ENCODE peak calls at places on chromosomes 13 and 19, in ten cellular contexts. One of them, this sample, is unnamed.
A peak's percentile ranks its signal among the peaks of the same experiment; 100 is the strongest.

GRCh38 chr13:102678339-102679122 is 16.3 kb downstream of the METTL21C start:
- DNase-seq in effector memory CD4-positive, alpha-beta T cell: no peak
- DNase-seq in stimulated activated CD4-positive, alpha-beta T cell treated with anti-CD3 and anti-CD28 coated beads, Interleukin-2, amount 100 ng/mL, for 48 hours: no peak
- DNase-seq in WERI-Rb-1: no peak
- DNase-seq in COLO829: no peak
- DNase-seq in NCI-H2029: no peak
- DNase-seq in activated CD4-positive, alpha-beta memory T cell treated with anti-CD3 and anti-CD28 coated beads, Interleukin-2, amount 10 ng/mL, durations not matched to agents 7 days and 5 days: no peak
- DNase-seq in suprapubic skin: no peak
- DNase-seq in MM.1S: no peak
- DNase-seq in activated B cell treated with CpG ODN at 0.5 μM for 24 hours: no peak
- DNase-seq in this sample: no peak

GRCh38 chr13:24865158-24865557 is 101.2 kb downstream of the RNF17 start:
- DNase-seq in effector memory CD4-positive, alpha-beta T cell: no peak
- DNase-seq in stimulated activated CD4-positive, alpha-beta T cell treated with anti-CD3 and anti-CD28 coated beads, Interleukin-2, amount 100 ng/mL, for 48 hours: no peak
- DNase-seq in WERI-Rb-1: no peak
- DNase-seq in COLO829: no peak
- DNase-seq in NCI-H2029: no peak
- DNase-seq in activated CD4-positive, alpha-beta memory T cell treated with anti-CD3 and anti-CD28 coated beads, Interleukin-2, amount 10 ng/mL, durations not matched to agents 7 days and 5 days: no peak
- DNase-seq in suprapubic skin: no peak
- DNase-seq in MM.1S: no peak
- DNase-seq in activated B cell treated with CpG ODN at 0.5 μM for 24 hours: no peak
- DNase-seq in this sample: no peak

GRCh38 chr19:10562609-10563008 is 3.2 kb downstream of the KRI1 start:
- DNase-seq in effector memory CD4-positive, alpha-beta T cell: no peak
- DNase-seq in stimulated activated CD4-positive, alpha-beta T cell treated with anti-CD3 and anti-CD28 coated beads, Interleukin-2, amount 100 ng/mL, for 48 hours: no peak
- DNase-seq in WERI-Rb-1: no peak
- DNase-seq in COLO829: no peak
- DNase-seq in NCI-H2029: no peak
- DNase-seq in activated CD4-positive, alpha-beta memory T cell treated with anti-CD3 and anti-CD28 coated beads, Interleukin-2, amount 10 ng/mL, durations not matched to agents 7 days and 5 days: no peak
- DNase-seq in suprapubic skin: no peak
- DNase-seq in MM.1S: no peak
- DNase-seq in activated B cell treated with CpG ODN at 0.5 μM for 24 hours: no peak
- DNase-seq in this sample: no peak

GRCh38 chr13:51832471-51833152 is 12.4 kb downstream of the TMEM272 start:
- DNase-seq in effector memory CD4-positive, alpha-beta T cell: peak; percentile 35
- DNase-seq in stimulated activated CD4-positive, alpha-beta T cell treated with anti-CD3 and anti-CD28 coated beads, Interleukin-2, amount 100 ng/mL, for 48 hours: no peak
- DNase-seq in WERI-Rb-1: no peak
- DNase-seq in COLO829: peak; percentile 45
- DNase-seq in NCI-H2029: no peak
- DNase-seq in activated CD4-positive, alpha-beta memory T cell treated with anti-CD3 and anti-CD28 coated beads, Interleukin-2, amount 10 ng/mL, durations not matched to agents 7 days and 5 days: peak; percentile 57
- DNase-seq in suprapubic skin: no peak
- DNase-seq in MM.1S: no peak
- DNase-seq in activated B cell treated with CpG ODN at 0.5 μM for 24 hours: no peak
- DNase-seq in this sample: no peak

GRCh38 chr13:51933466-51934058 is 71.8 kb downstream of the CCDC70 start:
- DNase-seq in effector memory CD4-positive, alpha-beta T cell: no peak
- DNase-seq in stimulated activated CD4-positive, alpha-beta T cell treated with anti-CD3 and anti-CD28 coated beads, Interleukin-2, amount 100 ng/mL, for 48 hours: no peak
- DNase-seq in WERI-Rb-1: no peak
- DNase-seq in COLO829: no peak
- DNase-seq in NCI-H2029: no peak
- DNase-seq in activated CD4-positive, alpha-beta memory T cell treated with anti-CD3 and anti-CD28 coated beads, Interleukin-2, amount 10 ng/mL, durations not matched to agents 7 days and 5 days: no peak
- DNase-seq in suprapubic skin: no peak
- DNase-seq in MM.1S: no peak
- DNase-seq in activated B cell treated with CpG ODN at 0.5 μM for 24 hours: no peak
- DNase-seq in this sample: no peak

GRCh38 chr19:39444598-39445257 is 654 bp upstream of the SUPT5H start:
- DNase-seq in effector memory CD4-positive, alpha-beta T cell: no peak
- DNase-seq in stimulated activated CD4-positive, alpha-beta T cell treated with anti-CD3 and anti-CD28 coated beads, Interleukin-2, amount 100 ng/mL, for 48 hours: no peak
- DNase-seq in WERI-Rb-1: no peak
- DNase-seq in COLO829: no peak
- DNase-seq in NCI-H2029: no peak
- DNase-seq in activated CD4-positive, alpha-beta memory T cell treated with anti-CD3 and anti-CD28 coated beads, Interleukin-2, amount 10 ng/mL, durations not matched to agents 7 days and 5 days: no peak
- DNase-seq in suprapubic skin: no peak
- DNase-seq in MM.1S: peak; percentile 33
- DNase-seq in activated B cell treated with CpG ODN at 0.5 μM for 24 hours: no peak
- DNase-seq in this sample: peak; percentile 31

GRCh38 chr13:52961196-52961845 is 67.3 kb upstream of the OLFM4 start:
- DNase-seq in effector memory CD4-positive, alpha-beta T cell: no peak
- DNase-seq in stimulated activated CD4-positive, alpha-beta T cell treated with anti-CD3 and anti-CD28 coated beads, Interleukin-2, amount 100 ng/mL, for 48 hours: no peak
- DNase-seq in WERI-Rb-1: no peak
- DNase-seq in COLO829: no peak
- DNase-seq in NCI-H2029: no peak
- DNase-seq in activated CD4-positive, alpha-beta memory T cell treated with anti-CD3 and anti-CD28 coated beads, Interleukin-2, amount 10 ng/mL, durations not matched to agents 7 days and 5 days: no peak
- DNase-seq in suprapubic skin: no peak
- DNase-seq in MM.1S: no peak
- DNase-seq in activated B cell treated with CpG ODN at 0.5 μM for 24 hours: no peak
- DNase-seq in this sample: no peak

GRCh38 chr19:39160889-39161672 is 35.5 kb downstream of the PAK4 start:
- DNase-seq in effector memory CD4-positive, alpha-beta T cell: no peak
- DNase-seq in stimulated activated CD4-positive, alpha-beta T cell treated with anti-CD3 and anti-CD28 coated beads, Interleukin-2, amount 100 ng/mL, for 48 hours: no peak
- DNase-seq in WERI-Rb-1: no peak
- DNase-seq in COLO829: no peak
- DNase-seq in NCI-H2029: no peak
- DNase-seq in activated CD4-positive, alpha-beta memory T cell treated with anti-CD3 and anti-CD28 coated beads, Interleukin-2, amount 10 ng/mL, durations not matched to agents 7 days and 5 days: no peak
- DNase-seq in suprapubic skin: no peak
- DNase-seq in MM.1S: no peak
- DNase-seq in activated B cell treated with CpG ODN at 0.5 μM for 24 hours: no peak
- DNase-seq in this sample: no peak

GRCh38 chr19:46756544-46756888 is 10.3 kb upstream of the STRN4 start:
- DNase-seq in effector memory CD4-positive, alpha-beta T cell: no peak
- DNase-seq in stimulated activated CD4-positive, alpha-beta T cell treated with anti-CD3 and anti-CD28 coated beads, Interleukin-2, amount 100 ng/mL, for 48 hours: no peak
- DNase-seq in WERI-Rb-1: no peak
- DNase-seq in COLO829: no peak
- DNase-seq in NCI-H2029: no peak
- DNase-seq in activated CD4-positive, alpha-beta memory T cell treated with anti-CD3 and anti-CD28 coated beads, Interleukin-2, amount 10 ng/mL, durations not matched to agents 7 days and 5 days: no peak
- DNase-seq in suprapubic skin: no peak
- DNase-seq in MM.1S: no peak
- DNase-seq in activated B cell treated with CpG ODN at 0.5 μM for 24 hours: no peak
- DNase-seq in this sample: no peak

GRCh38 chr19:48123907-48124675 is 13.5 kb upstream of the PLA2G4C start:
- DNase-seq in effector memory CD4-positive, alpha-beta T cell: no peak
- DNase-seq in stimulated activated CD4-positive, alpha-beta T cell treated with anti-CD3 and anti-CD28 coated beads, Interleukin-2, amount 100 ng/mL, for 48 hours: peak; percentile 35
- DNase-seq in WERI-Rb-1: no peak
- DNase-seq in COLO829: peak; percentile 84
- DNase-seq in NCI-H2029: no peak
- DNase-seq in activated CD4-positive, alpha-beta memory T cell treated with anti-CD3 and anti-CD28 coated beads, Interleukin-2, amount 10 ng/mL, durations not matched to agents 7 days and 5 days: peak; percentile 25
- DNase-seq in suprapubic skin: no peak
- DNase-seq in MM.1S: no peak
- DNase-seq in activated B cell treated with CpG ODN at 0.5 μM for 24 hours: no peak
- DNase-seq in this sample: no peak

GRCh38 chr13:35210234-35210633 is 266.3 kb downstream of the MAB21L1 start:
- DNase-seq in effector memory CD4-positive, alpha-beta T cell: no peak
- DNase-seq in stimulated activated CD4-positive, alpha-beta T cell treated with anti-CD3 and anti-CD28 coated beads, Interleukin-2, amount 100 ng/mL, for 48 hours: no peak
- DNase-seq in WERI-Rb-1: no peak
- DNase-seq in COLO829: peak; percentile 1
- DNase-seq in NCI-H2029: no peak
- DNase-seq in activated CD4-positive, alpha-beta memory T cell treated with anti-CD3 and anti-CD28 coated beads, Interleukin-2, amount 10 ng/mL, durations not matched to agents 7 days and 5 days: no peak
- DNase-seq in suprapubic skin: no peak
- DNase-seq in MM.1S: no peak
- DNase-seq in activated B cell treated with CpG ODN at 0.5 μM for 24 hours: no peak
- DNase-seq in this sample: no peak

GRCh38 chr19:12064266-12065099 is at the start of gene ZNF844:
- DNase-seq in effector memory CD4-positive, alpha-beta T cell: peak; percentile 54
- DNase-seq in stimulated activated CD4-positive, alpha-beta T cell treated with anti-CD3 and anti-CD28 coated beads, Interleukin-2, amount 100 ng/mL, for 48 hours: peak; percentile 70
- DNase-seq in WERI-Rb-1: peak; percentile 96
- DNase-seq in COLO829: peak; percentile 46
- DNase-seq in NCI-H2029: peak; percentile 83
- DNase-seq in activated CD4-positive, alpha-beta memory T cell treated with anti-CD3 and anti-CD28 coated beads, Interleukin-2, amount 10 ng/mL, durations not matched to agents 7 days and 5 days: peak; percentile 59
- DNase-seq in suprapubic skin: peak; percentile 97
- DNase-seq in MM.1S: no peak
- DNase-seq in activated B cell treated with CpG ODN at 0.5 μM for 24 hours: peak; percentile 81
- DNase-seq in this sample: peak; percentile 98

GRCh38 chr13:27997904-27998522 is 9.5 kb upstream of the URAD start:
- DNase-seq in effector memory CD4-positive, alpha-beta T cell: no peak
- DNase-seq in stimulated activated CD4-positive, alpha-beta T cell treated with anti-CD3 and anti-CD28 coated beads, Interleukin-2, amount 100 ng/mL, for 48 hours: no peak
- DNase-seq in WERI-Rb-1: peak; percentile 72
- DNase-seq in COLO829: no peak
- DNase-seq in NCI-H2029: no peak
- DNase-seq in activated CD4-positive, alpha-beta memory T cell treated with anti-CD3 and anti-CD28 coated beads, Interleukin-2, amount 10 ng/mL, durations not matched to agents 7 days and 5 days: peak; percentile 35
- DNase-seq in suprapubic skin: no peak
- DNase-seq in MM.1S: peak; percentile 67
- DNase-seq in activated B cell treated with CpG ODN at 0.5 μM for 24 hours: no peak
- DNase-seq in this sample: no peak

GRCh38 chr13:109287553-109287952 is 498.8 kb downstream of the IRS2 start:
- DNase-seq in effector memory CD4-positive, alpha-beta T cell: no peak
- DNase-seq in stimulated activated CD4-positive, alpha-beta T cell treated with anti-CD3 and anti-CD28 coated beads, Interleukin-2, amount 100 ng/mL, for 48 hours: no peak
- DNase-seq in WERI-Rb-1: no peak
- DNase-seq in COLO829: no peak
- DNase-seq in NCI-H2029: no peak
- DNase-seq in activated CD4-positive, alpha-beta memory T cell treated with anti-CD3 and anti-CD28 coated beads, Interleukin-2, amount 10 ng/mL, durations not matched to agents 7 days and 5 days: no peak
- DNase-seq in suprapubic skin: no peak
- DNase-seq in MM.1S: no peak
- DNase-seq in activated B cell treated with CpG ODN at 0.5 μM for 24 hours: no peak
- DNase-seq in this sample: no peak

GRCh38 chr19:13190781-13191540 is 40.8 kb downstream of the IER2 start:
- DNase-seq in effector memory CD4-positive, alpha-beta T cell: no peak
- DNase-seq in stimulated activated CD4-positive, alpha-beta T cell treated with anti-CD3 and anti-CD28 coated beads, Interleukin-2, amount 100 ng/mL, for 48 hours: no peak
- DNase-seq in WERI-Rb-1: no peak
- DNase-seq in COLO829: no peak
- DNase-seq in NCI-H2029: no peak
- DNase-seq in activated CD4-positive, alpha-beta memory T cell treated with anti-CD3 and anti-CD28 coated beads, Interleukin-2, amount 10 ng/mL, durations not matched to agents 7 days and 5 days: peak; percentile 37
- DNase-seq in suprapubic skin: no peak
- DNase-seq in MM.1S: no peak
- DNase-seq in activated B cell treated with CpG ODN at 0.5 μM for 24 hours: no peak
- DNase-seq in this sample: peak; percentile 78

GRCh38 chr13:81658598-81659370 is 1317.9 kb upstream of the SPRY2 start:
- DNase-seq in effector memory CD4-positive, alpha-beta T cell: no peak
- DNase-seq in stimulated activated CD4-positive, alpha-beta T cell treated with anti-CD3 and anti-CD28 coated beads, Interleukin-2, amount 100 ng/mL, for 48 hours: no peak
- DNase-seq in WERI-Rb-1: no peak
- DNase-seq in COLO829: no peak
- DNase-seq in NCI-H2029: no peak
- DNase-seq in activated CD4-positive, alpha-beta memory T cell treated with anti-CD3 and anti-CD28 coated beads, Interleukin-2, amount 10 ng/mL, durations not matched to agents 7 days and 5 days: no peak
- DNase-seq in suprapubic skin: no peak
- DNase-seq in MM.1S: peak; percentile 21
- DNase-seq in activated B cell treated with CpG ODN at 0.5 μM for 24 hours: no peak
- DNase-seq in this sample: no peak

GRCh38 chr13:23202383-23202782 is 21.6 kb downstream of the SGCG start:
- DNase-seq in effector memory CD4-positive, alpha-beta T cell: no peak
- DNase-seq in stimulated activated CD4-positive, alpha-beta T cell treated with anti-CD3 and anti-CD28 coated beads, Interleukin-2, amount 100 ng/mL, for 48 hours: no peak
- DNase-seq in WERI-Rb-1: no peak
- DNase-seq in COLO829: peak; percentile 30
- DNase-seq in NCI-H2029: no peak
- DNase-seq in activated CD4-positive, alpha-beta memory T cell treated with anti-CD3 and anti-CD28 coated beads, Interleukin-2, amount 10 ng/mL, durations not matched to agents 7 days and 5 days: no peak
- DNase-seq in suprapubic skin: no peak
- DNase-seq in MM.1S: no peak
- DNase-seq in activated B cell treated with CpG ODN at 0.5 μM for 24 hours: no peak
- DNase-seq in this sample: no peak

GRCh38 chr19:4057913-4058695 is 8.6 kb downstream of the ZBTB7A start:
- DNase-seq in effector memory CD4-positive, alpha-beta T cell: no peak
- DNase-seq in stimulated activated CD4-positive, alpha-beta T cell treated with anti-CD3 and anti-CD28 coated beads, Interleukin-2, amount 100 ng/mL, for 48 hours: no peak
- DNase-seq in WERI-Rb-1: peak; percentile 78
- DNase-seq in COLO829: no peak
- DNase-seq in NCI-H2029: no peak
- DNase-seq in activated CD4-positive, alpha-beta memory T cell treated with anti-CD3 and anti-CD28 coated beads, Interleukin-2, amount 10 ng/mL, durations not matched to agents 7 days and 5 days: no peak
- DNase-seq in suprapubic skin: peak; percentile 96
- DNase-seq in MM.1S: no peak
- DNase-seq in activated B cell treated with CpG ODN at 0.5 μM for 24 hours: no peak
- DNase-seq in this sample: peak; percentile 90

GRCh38 chr13:42000836-42001235 is 39.9 kb upstream of the VWA8 start:
- DNase-seq in effector memory CD4-positive, alpha-beta T cell: no peak
- DNase-seq in stimulated activated CD4-positive, alpha-beta T cell treated with anti-CD3 and anti-CD28 coated beads, Interleukin-2, amount 100 ng/mL, for 48 hours: no peak
- DNase-seq in WERI-Rb-1: no peak
- DNase-seq in COLO829: no peak
- DNase-seq in NCI-H2029: no peak
- DNase-seq in activated CD4-positive, alpha-beta memory T cell treated with anti-CD3 and anti-CD28 coated beads, Interleukin-2, amount 10 ng/mL, durations not matched to agents 7 days and 5 days: no peak
- DNase-seq in suprapubic skin: no peak
- DNase-seq in MM.1S: no peak
- DNase-seq in activated B cell treated with CpG ODN at 0.5 μM for 24 hours: no peak
- DNase-seq in this sample: no peak

GRCh38 chr13:45178349-45179142 is 22.3 kb downstream of the KCTD4 start:
- DNase-seq in effector memory CD4-positive, alpha-beta T cell: no peak
- DNase-seq in stimulated activated CD4-positive, alpha-beta T cell treated with anti-CD3 and anti-CD28 coated beads, Interleukin-2, amount 100 ng/mL, for 48 hours: no peak
- DNase-seq in WERI-Rb-1: no peak
- DNase-seq in COLO829: no peak
- DNase-seq in NCI-H2029: no peak
- DNase-seq in activated CD4-positive, alpha-beta memory T cell treated with anti-CD3 and anti-CD28 coated beads, Interleukin-2, amount 10 ng/mL, durations not matched to agents 7 days and 5 days: no peak
- DNase-seq in suprapubic skin: no peak
- DNase-seq in MM.1S: no peak
- DNase-seq in activated B cell treated with CpG ODN at 0.5 μM for 24 hours: no peak
- DNase-seq in this sample: no peak

GRCh38 chr13:79915386-79915785 is 425.5 kb downstream of the SPRY2 start:
- DNase-seq in effector memory CD4-positive, alpha-beta T cell: no peak
- DNase-seq in stimulated activated CD4-positive, alpha-beta T cell treated with anti-CD3 and anti-CD28 coated beads, Interleukin-2, amount 100 ng/mL, for 48 hours: no peak
- DNase-seq in WERI-Rb-1: peak; percentile 35
- DNase-seq in COLO829: no peak
- DNase-seq in NCI-H2029: no peak
- DNase-seq in activated CD4-positive, alpha-beta memory T cell treated with anti-CD3 and anti-CD28 coated beads, Interleukin-2, amount 10 ng/mL, durations not matched to agents 7 days and 5 days: no peak
- DNase-seq in suprapubic skin: no peak
- DNase-seq in MM.1S: no peak
- DNase-seq in activated B cell treated with CpG ODN at 0.5 μM for 24 hours: no peak
- DNase-seq in this sample: no peak

GRCh38 chr13:27775943-27776342 is 16.3 kb upstream of the GSX1 start:
- DNase-seq in effector memory CD4-positive, alpha-beta T cell: no peak
- DNase-seq in stimulated activated CD4-positive, alpha-beta T cell treated with anti-CD3 and anti-CD28 coated beads, Interleukin-2, amount 100 ng/mL, for 48 hours: no peak
- DNase-seq in WERI-Rb-1: no peak
- DNase-seq in COLO829: no peak
- DNase-seq in NCI-H2029: no peak
- DNase-seq in activated CD4-positive, alpha-beta memory T cell treated with anti-CD3 and anti-CD28 coated beads, Interleukin-2, amount 10 ng/mL, durations not matched to agents 7 days and 5 days: no peak
- DNase-seq in suprapubic skin: no peak
- DNase-seq in MM.1S: no peak
- DNase-seq in activated B cell treated with CpG ODN at 0.5 μM for 24 hours: no peak
- DNase-seq in this sample: no peak

GRCh38 chr13:75469087-75469486 is 12.9 kb downstream of the TBC1D4 start:
- DNase-seq in effector memory CD4-positive, alpha-beta T cell: no peak
- DNase-seq in stimulated activated CD4-positive, alpha-beta T cell treated with anti-CD3 and anti-CD28 coated beads, Interleukin-2, amount 100 ng/mL, for 48 hours: no peak
- DNase-seq in WERI-Rb-1: no peak
- DNase-seq in COLO829: no peak
- DNase-seq in NCI-H2029: peak; percentile 19
- DNase-seq in activated CD4-positive, alpha-beta memory T cell treated with anti-CD3 and anti-CD28 coated beads, Interleukin-2, amount 10 ng/mL, durations not matched to agents 7 days and 5 days: no peak
- DNase-seq in suprapubic skin: no peak
- DNase-seq in MM.1S: no peak
- DNase-seq in activated B cell treated with CpG ODN at 0.5 μM for 24 hours: no peak
- DNase-seq in this sample: no peak

GRCh38 chr13:78689011-78689410 is 30.1 kb upstream of the OBI1 start:
- DNase-seq in effector memory CD4-positive, alpha-beta T cell: no peak
- DNase-seq in stimulated activated CD4-positive, alpha-beta T cell treated with anti-CD3 and anti-CD28 coated beads, Interleukin-2, amount 100 ng/mL, for 48 hours: no peak
- DNase-seq in WERI-Rb-1: no peak
- DNase-seq in COLO829: no peak
- DNase-seq in NCI-H2029: no peak
- DNase-seq in activated CD4-positive, alpha-beta memory T cell treated with anti-CD3 and anti-CD28 coated beads, Interleukin-2, amount 10 ng/mL, durations not matched to agents 7 days and 5 days: no peak
- DNase-seq in suprapubic skin: no peak
- DNase-seq in MM.1S: no peak
- DNase-seq in activated B cell treated with CpG ODN at 0.5 μM for 24 hours: no peak
- DNase-seq in this sample: no peak

GRCh38 chr19:31962565-31962996 is 382.8 kb upstream of the ZNF507 start:
- DNase-seq in effector memory CD4-positive, alpha-beta T cell: no peak
- DNase-seq in stimulated activated CD4-positive, alpha-beta T cell treated with anti-CD3 and anti-CD28 coated beads, Interleukin-2, amount 100 ng/mL, for 48 hours: no peak
- DNase-seq in WERI-Rb-1: no peak
- DNase-seq in COLO829: no peak
- DNase-seq in NCI-H2029: no peak
- DNase-seq in activated CD4-positive, alpha-beta memory T cell treated with anti-CD3 and anti-CD28 coated beads, Interleukin-2, amount 10 ng/mL, durations not matched to agents 7 days and 5 days: no peak
- DNase-seq in suprapubic skin: no peak
- DNase-seq in MM.1S: no peak
- DNase-seq in activated B cell treated with CpG ODN at 0.5 μM for 24 hours: no peak
- DNase-seq in this sample: no peak

GRCh38 chr13:99657848-99658265 is 156.6 kb downstream of the TM9SF2 start:
- DNase-seq in effector memory CD4-positive, alpha-beta T cell: peak; percentile 17
- DNase-seq in stimulated activated CD4-positive, alpha-beta T cell treated with anti-CD3 and anti-CD28 coated beads, Interleukin-2, amount 100 ng/mL, for 48 hours: no peak
- DNase-seq in WERI-Rb-1: peak; percentile 80
- DNase-seq in COLO829: no peak
- DNase-seq in NCI-H2029: no peak
- DNase-seq in activated CD4-positive, alpha-beta memory T cell treated with anti-CD3 and anti-CD28 coated beads, Interleukin-2, amount 10 ng/mL, durations not matched to agents 7 days and 5 days: peak; percentile 34
- DNase-seq in suprapubic skin: no peak
- DNase-seq in MM.1S: no peak
- DNase-seq in activated B cell treated with CpG ODN at 0.5 μM for 24 hours: peak; percentile 21
- DNase-seq in this sample: peak; percentile 23

GRCh38 chr19:8577247-8577646 is at the start of gene MYO1F:
- DNase-seq in effector memory CD4-positive, alpha-beta T cell: no peak
- DNase-seq in stimulated activated CD4-positive, alpha-beta T cell treated with anti-CD3 and anti-CD28 coated beads, Interleukin-2, amount 100 ng/mL, for 48 hours: no peak
- DNase-seq in WERI-Rb-1: no peak
- DNase-seq in COLO829: no peak
- DNase-seq in NCI-H2029: no peak
- DNase-seq in activated CD4-positive, alpha-beta memory T cell treated with anti-CD3 and anti-CD28 coated beads, Interleukin-2, amount 10 ng/mL, durations not matched to agents 7 days and 5 days: peak; percentile 45
- DNase-seq in suprapubic skin: peak; percentile 73
- DNase-seq in MM.1S: no peak
- DNase-seq in activated B cell treated with CpG ODN at 0.5 μM for 24 hours: peak; percentile 30
- DNase-seq in this sample: peak; percentile 54

GRCh38 chr13:95160112-95160906 is 140.9 kb downstream of the ABCC4 start:
- DNase-seq in effector memory CD4-positive, alpha-beta T cell: no peak
- DNase-seq in stimulated activated CD4-positive, alpha-beta T cell treated with anti-CD3 and anti-CD28 coated beads, Interleukin-2, amount 100 ng/mL, for 48 hours: no peak
- DNase-seq in WERI-Rb-1: no peak
- DNase-seq in COLO829: peak; percentile 71
- DNase-seq in NCI-H2029: no peak
- DNase-seq in activated CD4-positive, alpha-beta memory T cell treated with anti-CD3 and anti-CD28 coated beads, Interleukin-2, amount 10 ng/mL, durations not matched to agents 7 days and 5 days: no peak
- DNase-seq in suprapubic skin: no peak
- DNase-seq in MM.1S: no peak
- DNase-seq in activated B cell treated with CpG ODN at 0.5 μM for 24 hours: no peak
- DNase-seq in this sample: no peak